ENCODE peak calls at places on chromosomes 7 and 10, in six cellular contexts. One of them, this sample, is unnamed.
A peak's percentile ranks its signal among the peaks of the same experiment; 100 is the strongest.

GRCh38 chr10:30553018-30553624 is 76.4 kb downstream of the LYZL2 start:
- DNase-seq in breast epithelium: no peak
- DNase-seq in right lobe of liver: no peak
- DNase-seq in uterus: no peak
- DNase-seq in A549: no peak
- DNase-seq in H1: peak; percentile 71
- DNase-seq in this sample: no peak

GRCh38 chr10:44046605-44047004 is 338.3 kb downstream of the CXCL12 start:
- DNase-seq in breast epithelium: no peak
- DNase-seq in H1: peak; percentile 38
- DNase-seq in A549: no peak
- DNase-seq in right lobe of liver: no peak
- DNase-seq in uterus: no peak
- DNase-seq in this sample: no peak

GRCh38 chr7:41224063-41224763 is 478.7 kb downstream of the INHBA start:
- DNase-seq in A549: no peak
- DNase-seq in right lobe of liver: no peak
- DNase-seq in breast epithelium: no peak
- DNase-seq in uterus: no peak
- DNase-seq in H1: no peak
- DNase-seq in this sample: peak; percentile 20

GRCh38 chr7:120941064-120941463 is 9.5 kb upstream of the ING3 start:
- DNase-seq in A549: no peak
- DNase-seq in breast epithelium: no peak
- DNase-seq in right lobe of liver: no peak
- DNase-seq in uterus: no peak
- DNase-seq in H1: no peak
- DNase-seq in this sample: no peak

GRCh38 chr10:122515588-122516231 is 44.8 kb upstream of the DMBT1 start:
- DNase-seq in A549: no peak
- DNase-seq in breast epithelium: no peak
- DNase-seq in right lobe of liver: no peak
- DNase-seq in uterus: no peak
- DNase-seq in H1: no peak
- DNase-seq in this sample: no peak

GRCh38 chr10:50469778-50470193 is 154.0 kb downstream of the SGMS1 start:
- DNase-seq in right lobe of liver: peak; percentile 46
- DNase-seq in breast epithelium: no peak
- DNase-seq in H1: no peak
- DNase-seq in uterus: no peak
- DNase-seq in A549: no peak
- DNase-seq in this sample: no peak

GRCh38 chr10:103510046-103510685 is 16.7 kb downstream of the NEURL1 start:
- DNase-seq in uterus: no peak
- DNase-seq in H1: no peak
- DNase-seq in breast epithelium: no peak
- DNase-seq in right lobe of liver: no peak
- DNase-seq in A549: no peak
- DNase-seq in this sample: no peak

GRCh38 chr7:107269815-107270214 is 101.0 kb downstream of the HBP1 start:
- DNase-seq in breast epithelium: no peak
- DNase-seq in right lobe of liver: no peak
- DNase-seq in uterus: no peak
- DNase-seq in A549: no peak
- DNase-seq in H1: no peak
- DNase-seq in this sample: no peak

GRCh38 chr7:33873518-33873917 is 31.8 kb upstream of the BMPER start:
- DNase-seq in right lobe of liver: no peak
- DNase-seq in H1: no peak
- DNase-seq in uterus: no peak
- DNase-seq in A549: no peak
- DNase-seq in breast epithelium: no peak
- DNase-seq in this sample: no peak

GRCh38 chr10:132485391-132485790 is 52.2 kb upstream of the INPP5A start:
- DNase-seq in H1: no peak
- DNase-seq in right lobe of liver: no peak
- DNase-seq in uterus: no peak
- DNase-seq in A549: no peak
- DNase-seq in breast epithelium: no peak
- DNase-seq in this sample: no peak

GRCh38 chr10:31010062-31010461 is 21.6 kb downstream of the ZNF438 start:
- DNase-seq in H1: no peak
- DNase-seq in right lobe of liver: no peak
- DNase-seq in breast epithelium: no peak
- DNase-seq in uterus: no peak
- DNase-seq in A549: no peak
- DNase-seq in this sample: no peak

GRCh38 chr10:30980951-30981616 is 50.6 kb downstream of the ZNF438 start:
- DNase-seq in uterus: peak; percentile 63
- DNase-seq in A549: no peak
- DNase-seq in right lobe of liver: peak; percentile 88
- DNase-seq in breast epithelium: no peak
- DNase-seq in H1: no peak
- DNase-seq in this sample: peak; percentile 85

GRCh38 chr7:77454802-77455201 is 38.7 kb upstream of the GSAP start:
- DNase-seq in H1: no peak
- DNase-seq in right lobe of liver: no peak
- DNase-seq in breast epithelium: no peak
- DNase-seq in A549: no peak
- DNase-seq in uterus: no peak
- DNase-seq in this sample: no peak
- H3K4me1 ChIP-seq in H1: no peaks in the 10 kb centered on the region
- H3K4me1 ChIP-seq in right lobe of liver: peaks cover 9% of the 10 kb centered on the region
- H3K4me1 ChIP-seq in breast epithelium: no peaks in the 10 kb centered on the region
- H3K4me1 ChIP-seq in A549: peaks cover 78% of the 10 kb centered on the region
- H3K4me1 ChIP-seq in uterus: no peaks in the 10 kb centered on the region
- H3K4me1 ChIP-seq in this sample: no peaks in the 10 kb centered on the region

GRCh38 chr7:28408974-28409715 is 3.2 kb upstream of the CREB5 start:
- DNase-seq in right lobe of liver: peak; percentile 75
- DNase-seq in breast epithelium: peak; percentile 85
- DNase-seq in uterus: peak; percentile 95
- DNase-seq in H1: peak; percentile 91
- DNase-seq in A549: peak; percentile 59
- DNase-seq in this sample: peak; percentile 80

GRCh38 chr7:28409716-28410627 is 2.3 kb upstream of the CREB5 start:
- DNase-seq in uterus: peak; percentile 54
- DNase-seq in breast epithelium: peak; percentile 55
- DNase-seq in A549: peak; percentile 17
- DNase-seq in H1: peak; percentile 69
- DNase-seq in right lobe of liver: no peak
- DNase-seq in this sample: peak; percentile 19

GRCh38 chr7:28410628-28411578 is 1.4 kb upstream of the CREB5 start:
- DNase-seq in uterus: peak; percentile 54
- DNase-seq in breast epithelium: no peak
- DNase-seq in right lobe of liver: no peak
- DNase-seq in H1: peak; percentile 63
- DNase-seq in A549: no peak
- DNase-seq in this sample: no peak

GRCh38 chr7:28414453-28414852 is 2.1 kb downstream of the CREB5 start:
- DNase-seq in breast epithelium: no peak
- DNase-seq in right lobe of liver: no peak
- DNase-seq in H1: no peak
- DNase-seq in uterus: no peak
- DNase-seq in A549: no peak
- DNase-seq in this sample: no peak

GRCh38 chr7:28411876-28412662 is at the start of gene CREB5:
- DNase-seq in H1: no peak
- DNase-seq in right lobe of liver: no peak
- DNase-seq in uterus: no peak
- DNase-seq in A549: no peak
- DNase-seq in breast epithelium: no peak
- DNase-seq in this sample: no peak
- TF ChIP-seq POLR2A in H1: no peak
- TF ChIP-seq POLR2A in right lobe of liver: no peak
- TF ChIP-seq POLR2A in uterus: no peak
- TF ChIP-seq POLR2A in A549: no peak
- TF ChIP-seq POLR2A in breast epithelium: no peak
- TF ChIP-seq POLR2A in this sample: no peak

DNA sequence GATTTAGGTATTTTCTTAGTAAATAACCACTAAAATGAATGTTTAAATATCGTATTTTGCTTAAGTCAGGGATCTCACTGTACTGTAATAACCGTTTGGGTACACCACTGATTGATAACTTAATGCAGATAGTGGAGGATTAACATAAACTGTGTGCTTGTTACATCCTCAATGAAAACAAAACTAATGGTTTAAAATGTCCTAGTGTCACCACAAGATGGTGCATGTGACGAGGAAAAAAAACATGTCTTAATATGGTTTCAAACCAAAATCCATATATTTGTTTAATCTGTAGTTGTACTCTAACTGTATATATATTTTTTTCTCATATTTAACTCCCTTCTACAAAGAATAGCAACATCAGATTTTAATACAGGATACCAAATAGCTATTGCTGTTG is 19.2 kb downstream of the ARMC10 start:
- DNase-seq in H1: no peak
- DNase-seq in uterus: no peak
- DNase-seq in A549: no peak
- DNase-seq in breast epithelium: no peak
- DNase-seq in right lobe of liver: no peak
- DNase-seq in this sample: no peak
- TF ChIP-seq CTCF in H1: no peak
- TF ChIP-seq CTCF in uterus: no peak
- TF ChIP-seq CTCF in A549: peak; percentile 27
- TF ChIP-seq CTCF in breast epithelium: no peak
- TF ChIP-seq CTCF in right lobe of liver: peak; percentile 32
- TF ChIP-seq CTCF in this sample: peak; percentile 28

GRCh38 chr10:125041856-125042506 is 100.1 kb downstream of the ZRANB1 start:
- DNase-seq in breast epithelium: no peak
- DNase-seq in uterus: no peak
- DNase-seq in A549: no peak
- DNase-seq in right lobe of liver: no peak
- DNase-seq in H1: no peak
- DNase-seq in this sample: no peak
- H3K4me1 ChIP-seq in breast epithelium: no peaks in the 10 kb centered on the region
- H3K4me1 ChIP-seq in uterus: peaks cover 7% of the 10 kb centered on the region
- H3K4me1 ChIP-seq in A549: peaks cover 71% of the 10 kb centered on the region
- H3K4me1 ChIP-seq in right lobe of liver: peaks cover 6% of the 10 kb centered on the region
- H3K4me1 ChIP-seq in H1: peaks cover 23% of the 10 kb centered on the region
- H3K4me1 ChIP-seq in this sample: peaks cover 11% of the 10 kb centered on the region

GRCh38 chr10:98269435-98269912 is 1.5 kb upstream of the LOXL4 start:
- DNase-seq in uterus: peak; percentile 84
- DNase-seq in H1: no peak
- DNase-seq in right lobe of liver: no peak
- DNase-seq in A549: peak; percentile 70
- DNase-seq in breast epithelium: peak; percentile 72
- DNase-seq in this sample: peak; percentile 48

GRCh38 chr10:98266647-98267046 is 1.3 kb downstream of the LOXL4 start:
- DNase-seq in H1: no peak
- DNase-seq in uterus: no peak
- DNase-seq in right lobe of liver: no peak
- DNase-seq in breast epithelium: no peak
- DNase-seq in A549: no peak
- DNase-seq in this sample: no peak

GRCh38 chr10:98268694-98269386 is 846 bp upstream of the LOXL4 start:
- DNase-seq in H1: no peak
- DNase-seq in right lobe of liver: no peak
- DNase-seq in uterus: no peak
- DNase-seq in A549: peak; percentile 36
- DNase-seq in breast epithelium: no peak
- DNase-seq in this sample: no peak

GRCh38 chr10:98267069-98267893 is 713 bp downstream of the LOXL4 start:
- DNase-seq in right lobe of liver: no peak
- DNase-seq in H1: no peak
- DNase-seq in breast epithelium: no peak
- DNase-seq in A549: no peak
- DNase-seq in uterus: no peak
- DNase-seq in this sample: no peak

DNA sequence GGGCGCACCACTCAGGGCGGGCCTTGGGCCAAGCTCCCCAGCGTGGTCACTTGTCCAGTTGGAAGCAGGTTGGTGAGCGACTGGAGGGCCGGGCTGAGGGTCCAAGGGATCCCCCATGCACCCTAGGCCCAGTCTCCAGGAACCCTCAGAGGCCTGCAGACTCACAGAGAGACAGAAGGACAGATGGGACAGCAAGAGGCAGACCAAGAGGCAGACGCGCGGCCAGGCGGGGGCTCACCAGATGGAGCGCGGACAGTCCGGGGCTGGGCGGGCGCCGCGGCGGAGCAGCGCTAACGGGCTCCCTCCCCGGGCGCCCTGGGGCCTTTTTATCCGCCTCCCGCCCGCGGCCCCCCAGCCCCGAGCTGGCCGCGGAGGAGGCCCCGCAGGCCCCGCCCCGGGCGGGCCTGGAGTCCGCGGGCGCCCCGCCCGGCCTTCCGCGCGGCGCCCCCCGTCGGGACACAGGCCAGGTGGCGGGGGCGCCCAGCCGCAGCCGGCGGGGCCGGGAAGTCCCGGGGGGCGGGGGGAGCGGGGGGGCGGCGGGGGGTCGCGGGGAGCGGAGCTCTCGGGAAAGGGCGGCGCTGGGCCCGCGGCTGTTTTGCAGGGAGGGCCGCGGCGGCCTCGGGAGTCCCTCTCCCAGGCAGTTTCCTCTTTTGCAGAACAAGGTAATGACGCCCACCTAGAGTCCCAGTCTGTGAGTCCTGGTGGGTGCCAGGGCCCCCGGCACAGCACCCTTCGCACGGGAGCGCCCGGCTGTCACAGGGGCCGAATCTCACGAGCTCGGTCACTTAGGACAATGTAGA is at the start of gene LOXL4:
- DNase-seq in uterus: peak; percentile 62
- DNase-seq in right lobe of liver: no peak
- DNase-seq in H1: no peak
- DNase-seq in breast epithelium: no peak
- DNase-seq in A549: peak; percentile 32
- DNase-seq in this sample: no peak
- TF ChIP-seq POLR2A in uterus: peak; percentile 39
- TF ChIP-seq POLR2A in right lobe of liver: peak; percentile 68
- TF ChIP-seq POLR2A in H1: no peak
- TF ChIP-seq POLR2A in breast epithelium: no peak
- TF ChIP-seq POLR2A in A549: no peak
- TF ChIP-seq POLR2A in this sample: no peak

DNA sequence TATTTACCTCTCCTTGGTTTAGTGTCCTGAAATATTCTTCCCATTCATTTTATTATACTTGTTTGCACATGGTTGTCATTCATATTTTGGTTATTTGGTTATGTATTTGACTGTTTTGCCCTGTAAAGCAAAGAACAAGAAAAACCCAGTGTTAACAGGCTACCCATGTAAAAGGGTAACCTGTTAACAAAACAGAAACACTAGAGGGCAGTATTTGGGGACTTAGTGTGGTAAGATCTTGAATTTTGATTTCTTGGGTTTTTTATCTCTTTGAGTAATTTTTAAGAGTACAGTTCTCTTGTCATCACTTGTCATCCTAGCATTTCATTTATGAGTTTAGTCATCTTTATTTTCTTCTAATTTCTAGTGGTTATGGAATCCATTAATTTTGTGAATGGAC is 51.3 kb downstream of the POLL start:
- DNase-seq in A549: peak; percentile 49
- DNase-seq in H1: no peak
- DNase-seq in breast epithelium: no peak
- DNase-seq in right lobe of liver: no peak
- DNase-seq in uterus: no peak
- DNase-seq in this sample: no peak
- TF ChIP-seq CTCF in A549: peak; percentile 73
- TF ChIP-seq CTCF in H1: peak; percentile 38
- TF ChIP-seq CTCF in breast epithelium: no peak
- TF ChIP-seq CTCF in right lobe of liver: peak; percentile 48
- TF ChIP-seq CTCF in uterus: no peak
- TF ChIP-seq CTCF in this sample: peak; percentile 19

This sample was measured in prostate gland.